ENCODE peak calls at places on chromosomes 6 and 20, in five cellular contexts. M, C, S, L and Z are unnamed samples.

GRCh38 chr20:887137-887536 is 29.0 kb downstream of the ANGPT4 start:
- DNase-seq in M (no peak), L (no peak), S (no peak), C (no peak), Z (no peak)

GRCh38 chr6:70738028-70738427 is 70.3 kb downstream of the SMAP1 start:
- DNase-seq in M (no peak), C (peak; percentile 24), L (no peak), S (no peak), Z (no peak)

GRCh38 chr20:41357424-41358163 is 9.0 kb downstream of the EMILIN3 start:
- DNase-seq in C (no peak), M (no peak), S (no peak), L (no peak), Z (no peak)

GRCh38 chr6:11008821-11009220 is 35.3 kb downstream of the ELOVL2 start:
- DNase-seq in M (no peak), C (peak; percentile 63), L (no peak), S (no peak), Z (no peak)

GRCh38 chr20:63744158-63744557 is 4.6 kb downstream of the SLC2A4RG start:
- DNase-seq in L (no peak), C (no peak), S (no peak), M (no peak), Z (no peak)

GRCh38 chr20:47432251-47433210 is 69.2 kb upstream of the NCOA3 start:
- DNase-seq in L (no peak), C (no peak), M (no peak), S (no peak), Z (no peak)

GRCh38 chr6:3822747-3823445 is 26.3 kb upstream of the FAM50B start:
- DNase-seq in L (no peak), S (no peak), C (no peak), M (no peak), Z (no peak)

GRCh38 chr6:84892666-84893065 is 128.3 kb upstream of the TBX18 start:
- DNase-seq in L (no peak), C (no peak), S (no peak), M (no peak), Z (no peak)

GRCh38 chr20:37524859-37525708 is 2.6 kb downstream of the BLCAP start:
- DNase-seq in C (peak; percentile 32), L (no peak), M (peak; percentile 8), S (no peak), Z (no peak)

GRCh38 chr6:109896333-109896732 is 81.8 kb upstream of the GPR6 start:
- DNase-seq in C (peak; percentile 26), M (no peak), S (no peak), L (no peak), Z (no peak)

GRCh38 chr6:152099816-152100618 is 292.5 kb downstream of the ESR1 start:
- DNase-seq in C (peak; percentile 40), M (no peak), L (peak; percentile 43), S (no peak), Z (no peak)

GRCh38 chr6:148892247-148892646 is 145.4 kb downstream of the UST start:
- DNase-seq in S (no peak), L (no peak), C (peak; percentile 27), M (no peak), Z (no peak)

GRCh38 chr20:63520594-63520938 is at the start of gene PPDPF:
- DNase-seq in C (peak; percentile 94), M (peak; percentile 72), L (peak; percentile 79), S (peak; percentile 80), Z (peak; percentile 67)

GRCh38 chr6:108714774-108715414 is 133.3 kb upstream of the ARMC2 start:
- DNase-seq in S (no peak), M (no peak), L (no peak), C (peak; percentile 49), Z (no peak)

GRCh38 chr20:50558483-50558925 is 48.3 kb downstream of the PTPN1 start:
- DNase-seq in L (no peak), S (no peak), C (peak; percentile 70), M (no peak), Z (no peak)

GRCh38 chr6:7899046-7899888 is 11.3 kb downstream of the TXNDC5 start:
- DNase-seq in C (no peak), M (no peak), L (no peak), S (no peak), Z (peak; percentile 24)

GRCh38 chr6:105484238-105485161 is 81.6 kb upstream of the PREP start:
- DNase-seq in L (no peak), S (no peak), C (peak; percentile 84), M (no peak), Z (peak; percentile 19)

GRCh38 chr6:106158816-106159215 is 72.7 kb downstream of the PRDM1 start:
- DNase-seq in M (no peak), C (no peak), S (no peak), L (no peak), Z (no peak)

GRCh38 chr6:167676000-167676665 is 150.6 kb upstream of the AFDN start:
- DNase-seq in C (no peak), M (no peak), S (no peak), L (peak; percentile 47), Z (no peak)

GRCh38 chr20:31811198-31811597 is 8.0 kb upstream of the MYLK2 start:
- DNase-seq in M (no peak), S (no peak), C (no peak), L (no peak), Z (no peak)

GRCh38 chr6:15431762-15432495 is 186.1 kb downstream of the JARID2 start:
- DNase-seq in C (peak; percentile 50), L (no peak), S (no peak), M (no peak), Z (no peak)

GRCh38 chr20:16027710-16028109 is 545.5 kb downstream of the KIF16B start:
- DNase-seq in S (no peak), M (no peak), C (no peak), L (no peak), Z (no peak)

GRCh38 chr6:155273438-155273837 is 9.6 kb downstream of the CLDN20 start:
- DNase-seq in M (no peak), S (no peak), C (peak; percentile 44), L (no peak), Z (no peak)

GRCh38 chr20:56949318-56949717 is 317.1 kb downstream of the BMP7 start:
- DNase-seq in L (no peak), M (no peak), C (no peak), S (no peak), Z (no peak)

GRCh38 chr6:73610444-73611275 is 43.1 kb downstream of the SLC17A5 start:
- DNase-seq in M (no peak), S (no peak), C (peak; percentile 86), L (no peak), Z (no peak)

GRCh38 chr20:46992640-46993035 is 98.0 kb downstream of the EYA2 start:
- DNase-seq in C (no peak), L (no peak), M (no peak), S (no peak), Z (no peak)

GRCh38 chr6:129297592-129297991 is 412.4 kb downstream of the ARHGAP18 start:
- DNase-seq in S (no peak), M (no peak), L (no peak), C (no peak), Z (no peak)

GRCh38 chr6:125314019-125314581 is 12.3 kb upstream of the HDDC2 start:
- DNase-seq in S (peak; percentile 12), M (no peak), L (peak; percentile 72), C (peak; percentile 92), Z (peak; percentile 18)